ENCODE peak calls at places on chromosomes 12 and 14, in ten cellular contexts. C, W, D, N, T, J, K, B, I and U are unnamed samples.

GRCh38 chr14:95273041-95273978 is 46.4 kb downstream of the CLMN start:
- DNase-seq in C (no peak), W (no peak), D (no peak), N (peak; percentile 82), T (peak; percentile 7), J (no peak), K (no peak), B (no peak), I (peak; percentile 87), U (no peak)

GRCh38 chr14:75711796-75712211 is 50.8 kb downstream of the TTLL5 start:
- DNase-seq in C (no peak), W (peak; percentile 32), D (peak; percentile 88), N (peak; percentile 96), T (peak; percentile 87), J (peak; percentile 51), K (peak; percentile 34), B (peak; percentile 89), I (no peak), U (peak; percentile 42)

GRCh38 chr12:531951-532585 is 72.3 kb downstream of the B4GALNT3 start:
- DNase-seq in C (no peak), W (no peak), D (no peak), N (no peak), T (no peak), J (no peak), K (no peak), B (no peak), I (no peak), U (no peak)

GRCh38 chr14:80003138-80003537 is 208.2 kb downstream of the DIO2 start:
- DNase-seq in C (no peak), W (no peak), D (no peak), N (peak; percentile 79), T (no peak), J (no peak), K (no peak), B (no peak), I (no peak), U (no peak)

GRCh38 chr14:51424569-51425251 is 184.7 kb downstream of the TMX1 start:
- DNase-seq in C (no peak), W (no peak), D (no peak), N (no peak), T (no peak), J (no peak), K (no peak), B (peak; percentile 39), I (no peak), U (no peak)

GRCh38 chr14:77000340-77001235 is 27.9 kb downstream of the IRF2BPL start:
- DNase-seq in C (no peak), W (no peak), D (peak; percentile 26), N (no peak), T (no peak), J (no peak), K (no peak), B (peak; percentile 87), I (no peak), U (no peak)

GRCh38 chr14:33737446-33737845 is 213.4 kb downstream of the EGLN3 start:
- DNase-seq in C (no peak), W (no peak), D (no peak), N (no peak), T (no peak), J (no peak), K (no peak), B (no peak), I (no peak), U (no peak)

GRCh38 chr12:58529114-58529665 is 391.1 kb downstream of the LRIG3 start:
- DNase-seq in C (no peak), W (no peak), D (peak; percentile 39), N (no peak), T (no peak), J (no peak), K (no peak), B (no peak), I (no peak), U (no peak)

GRCh38 chr12:96828169-96828789 is 78.8 kb upstream of the NEDD1 start:
- DNase-seq in C (peak; percentile 27), W (no peak), D (no peak), N (no peak), T (no peak), J (no peak), K (no peak), B (no peak), I (no peak), U (no peak)

GRCh38 chr12:48414046-48414445 is 58.3 kb upstream of the ANP32D start:
- DNase-seq in C (no peak), W (peak; percentile 16), D (peak; percentile 67), N (no peak), T (no peak), J (no peak), K (no peak), B (no peak), I (no peak), U (no peak)

GRCh38 chr12:26231930-26232329 is 36.6 kb downstream of the SSPN start:
- DNase-seq in C (no peak), W (no peak), D (no peak), N (no peak), T (no peak), J (no peak), K (no peak), B (no peak), I (no peak), U (no peak)

GRCh38 chr12:123031171-123031845 is 50.8 kb downstream of the ARL6IP4 start:
- DNase-seq in C (no peak), W (no peak), D (no peak), N (no peak), T (no peak), J (no peak), K (no peak), B (no peak), I (no peak), U (no peak)

GRCh38 chr12:41980390-41980789 is 164.3 kb downstream of the GXYLT1 start:
- DNase-seq in C (no peak), W (no peak), D (no peak), N (no peak), T (no peak), J (no peak), K (no peak), B (no peak), I (no peak), U (no peak)

GRCh38 chr14:50021261-50021660 is 95.1 kb downstream of the VCPKMT start:
- DNase-seq in C (no peak), W (no peak), D (no peak), N (no peak), T (no peak), J (no peak), K (no peak), B (no peak), I (no peak), U (no peak)

GRCh38 chr12:6539276-6540134 is 5.2 kb downstream of the GAPDH start:
- DNase-seq in C (peak; percentile 47), W (no peak), D (no peak), N (no peak), T (no peak), J (no peak), K (no peak), B (peak; percentile 50), I (peak; percentile 53), U (no peak)
- TF ChIP-seq POLR2A in C (no peak), W (no peak), D (no peak), N (no peak), T (no peak), J (no peak), K (no peak), B (no peak), I (no peak), U (no peak)

GRCh38 chr12:56224102-56224701 is at the start of gene NABP2:
- DNase-seq in C (peak; percentile 99), W (peak; percentile 98), D (peak; percentile 98), N (peak; percentile 92), T (peak; percentile 98), J (peak; percentile 98), K (peak; percentile 94), B (peak; percentile 99), I (peak; percentile 99), U (peak; percentile 98)
- TF ChIP-seq POLR2A in C (no peak), W (no peak), D (peak; percentile 59), N (no peak), T (no peak), J (no peak), K (no peak), B (peak; percentile 25), I (peak; percentile 61), U (peak; percentile 60)

DNA sequence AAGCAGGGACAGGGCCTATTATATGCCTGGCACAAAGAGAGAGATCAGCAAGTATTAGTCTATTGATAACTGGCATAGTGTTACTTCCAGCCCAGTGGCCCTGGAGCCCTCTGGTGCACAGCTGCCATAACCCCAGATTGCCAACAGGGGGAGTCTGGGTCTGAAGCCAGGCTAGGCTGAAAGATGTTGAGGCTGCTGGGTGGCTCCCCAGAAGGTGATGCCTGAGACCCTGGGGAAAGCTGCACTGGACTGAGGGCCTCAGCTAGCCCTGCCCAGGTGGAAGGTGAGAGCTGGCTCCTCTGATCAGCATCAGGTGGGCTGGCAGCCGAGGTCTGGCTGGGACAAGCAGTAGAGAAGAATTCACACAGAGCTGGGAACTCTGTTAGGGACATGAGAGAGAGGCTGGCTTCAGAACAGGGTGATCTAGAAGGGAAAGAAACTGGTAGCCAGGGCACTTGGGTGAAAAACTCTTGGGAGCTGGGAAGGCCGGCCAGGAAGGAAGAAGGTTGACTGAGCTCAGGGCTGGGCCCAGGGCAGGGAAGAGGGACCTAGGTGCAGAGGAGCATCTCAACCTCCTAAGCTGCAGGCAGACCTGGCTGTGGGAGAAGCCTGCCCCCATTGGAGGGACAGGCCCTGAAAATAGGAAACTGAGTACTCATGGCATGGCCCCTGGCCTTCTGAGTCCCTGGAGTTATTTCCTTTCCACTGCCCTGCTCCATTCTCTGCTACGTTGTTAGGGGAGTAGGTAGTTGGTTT is 3.9 kb downstream of the GZMH start:
- DNase-seq in C (peak; percentile 67), W (no peak), D (peak; percentile 12), N (peak; percentile 54), T (no peak), J (peak; percentile 81), K (peak; percentile 10), B (no peak), I (peak; percentile 76), U (no peak)
- TF ChIP-seq POLR2A in C (no peak), W (no peak), D (no peak), N (no peak), T (no peak), J (no peak), K (no peak), B (no peak), I (no peak), U (no peak)

GRCh38 chr12:56117778-56118687 is at the start of gene ZC3H10:
- DNase-seq in C (peak; percentile 100), W (peak; percentile 99), D (peak; percentile 98), N (peak; percentile 98), T (peak; percentile 99), J (peak; percentile 96), K (peak; percentile 99), B (peak; percentile 99), I (peak; percentile 99), U (peak; percentile 97)
- TF ChIP-seq POLR2A in C (peak; percentile 98), W (peak; percentile 64), D (peak; percentile 96), N (peak; percentile 99), T (peak; percentile 86), J (peak; percentile 98), K (peak; percentile 99), B (peak; percentile 91), I (peak; percentile 91), U (peak; percentile 95)